ENCODE peak calls at places on chromosome 7, in seven cellular contexts. One of them, this sample, is unnamed.

GRCh38 chr7:26153823-26154783 is 2.1 kb downstream of the NFE2L3 start:
- DNase-seq in AG20443: no peak
- DNase-seq in colonic mucosa: peak; percentile 79
- DNase-seq in IMR-90: peak; percentile 68
- DNase-seq in GDM1: no peak
- DNase-seq in midbrain: no peak
- DNase-seq in nephron progenitor cell: no peak
- DNase-seq in this sample: no peak

GRCh38 chr7:24703296-24703695 is 54.0 kb downstream of the GSDME start:
- DNase-seq in midbrain: no peak
- DNase-seq in nephron progenitor cell: no peak
- DNase-seq in AG20443: no peak
- DNase-seq in colonic mucosa: no peak
- DNase-seq in IMR-90: no peak
- DNase-seq in GDM1: no peak
- DNase-seq in this sample: no peak

GRCh38 chr7:4665661-4666060 is 16.4 kb upstream of the FOXK1 start:
- DNase-seq in AG20443: peak; percentile 66
- DNase-seq in colonic mucosa: no peak
- DNase-seq in nephron progenitor cell: no peak
- DNase-seq in GDM1: no peak
- DNase-seq in midbrain: no peak
- DNase-seq in IMR-90: peak; percentile 99
- DNase-seq in this sample: no peak

GRCh38 chr7:150351587-150352194 is 10.3 kb upstream of the RARRES2 start:
- DNase-seq in nephron progenitor cell: no peak
- DNase-seq in colonic mucosa: no peak
- DNase-seq in midbrain: no peak
- DNase-seq in GDM1: no peak
- DNase-seq in AG20443: peak; percentile 52
- DNase-seq in IMR-90: peak; percentile 25
- DNase-seq in this sample: no peak

GRCh38 chr7:111910656-111911055 is 295.5 kb downstream of the DOCK4 start:
- DNase-seq in IMR-90: no peak
- DNase-seq in midbrain: no peak
- DNase-seq in GDM1: no peak
- DNase-seq in nephron progenitor cell: no peak
- DNase-seq in colonic mucosa: no peak
- DNase-seq in AG20443: no peak
- DNase-seq in this sample: no peak

GRCh38 chr7:50677279-50677996 is 105.3 kb downstream of the GRB10 start:
- DNase-seq in colonic mucosa: no peak
- DNase-seq in IMR-90: no peak
- DNase-seq in AG20443: no peak
- DNase-seq in midbrain: peak; percentile 22
- DNase-seq in GDM1: no peak
- DNase-seq in nephron progenitor cell: no peak
- DNase-seq in this sample: no peak

GRCh38 chr7:832292-832967 is at the start of gene SUN1:
- DNase-seq in AG20443: peak; percentile 60
- DNase-seq in IMR-90: peak; percentile 88
- DNase-seq in GDM1: no peak
- DNase-seq in midbrain: no peak
- DNase-seq in nephron progenitor cell: no peak
- DNase-seq in colonic mucosa: no peak
- DNase-seq in this sample: no peak

GRCh38 chr7:37342665-37343471 is 105.8 kb downstream of the ELMO1 start:
- DNase-seq in IMR-90: no peak
- DNase-seq in nephron progenitor cell: no peak
- DNase-seq in midbrain: no peak
- DNase-seq in AG20443: no peak
- DNase-seq in colonic mucosa: peak; percentile 27
- DNase-seq in GDM1: peak; percentile 81
- DNase-seq in this sample: no peak

GRCh38 chr7:121076350-121077164 is 88.0 kb downstream of the CPED1 start:
- DNase-seq in GDM1: no peak
- DNase-seq in nephron progenitor cell: no peak
- DNase-seq in colonic mucosa: no peak
- DNase-seq in AG20443: peak; percentile 34
- DNase-seq in midbrain: no peak
- DNase-seq in IMR-90: peak; percentile 93
- DNase-seq in this sample: no peak

GRCh38 chr7:24907311-24907886 is 72.6 kb downstream of the OSBPL3 start:
- DNase-seq in AG20443: no peak
- DNase-seq in midbrain: no peak
- DNase-seq in colonic mucosa: no peak
- DNase-seq in nephron progenitor cell: no peak
- DNase-seq in GDM1: no peak
- DNase-seq in IMR-90: peak; percentile 76
- DNase-seq in this sample: no peak

GRCh38 chr7:44272981-44273380 is 52.4 kb downstream of the CAMK2B start:
- DNase-seq in nephron progenitor cell: no peak
- DNase-seq in midbrain: no peak
- DNase-seq in AG20443: no peak
- DNase-seq in colonic mucosa: no peak
- DNase-seq in GDM1: no peak
- DNase-seq in IMR-90: no peak
- DNase-seq in this sample: no peak

GRCh38 chr7:153027904-153028303 is 268.4 kb downstream of the ACTR3B start:
- DNase-seq in nephron progenitor cell: no peak
- DNase-seq in GDM1: no peak
- DNase-seq in AG20443: no peak
- DNase-seq in midbrain: no peak
- DNase-seq in IMR-90: no peak
- DNase-seq in colonic mucosa: no peak
- DNase-seq in this sample: no peak

GRCh38 chr7:159212226-159212625 is 67.6 kb upstream of the VIPR2 start:
- DNase-seq in IMR-90: no peak
- DNase-seq in colonic mucosa: no peak
- DNase-seq in GDM1: no peak
- DNase-seq in midbrain: no peak
- DNase-seq in nephron progenitor cell: no peak
- DNase-seq in AG20443: no peak
- DNase-seq in this sample: no peak

GRCh38 chr7:139523199-139523941 is at the start of gene CLEC2L:
- DNase-seq in AG20443: peak; percentile 57
- DNase-seq in nephron progenitor cell: peak; percentile 72
- DNase-seq in midbrain: no peak
- DNase-seq in GDM1: no peak
- DNase-seq in IMR-90: no peak
- DNase-seq in colonic mucosa: no peak
- DNase-seq in this sample: no peak

GRCh38 chr7:130881091-130881798 is 147.2 kb upstream of the KLF14 start:
- DNase-seq in midbrain: peak; percentile 44
- DNase-seq in AG20443: peak; percentile 1
- DNase-seq in GDM1: no peak
- DNase-seq in IMR-90: peak; percentile 31
- DNase-seq in colonic mucosa: no peak
- DNase-seq in nephron progenitor cell: no peak
- DNase-seq in this sample: no peak

GRCh38 chr7:110007316-110007910 is 1083.5 kb upstream of the LRRN3 start:
- DNase-seq in IMR-90: no peak
- DNase-seq in colonic mucosa: no peak
- DNase-seq in AG20443: no peak
- DNase-seq in nephron progenitor cell: no peak
- DNase-seq in GDM1: no peak
- DNase-seq in midbrain: no peak
- DNase-seq in this sample: no peak

GRCh38 chr7:86130268-86130667 is 513.4 kb upstream of the GRM3 start:
- DNase-seq in AG20443: no peak
- DNase-seq in IMR-90: no peak
- DNase-seq in midbrain: no peak
- DNase-seq in GDM1: no peak
- DNase-seq in nephron progenitor cell: no peak
- DNase-seq in colonic mucosa: no peak
- DNase-seq in this sample: no peak

GRCh38 chr7:76349313-76349885 is 9.4 kb downstream of the YWHAG start:
- DNase-seq in IMR-90: no peak
- DNase-seq in nephron progenitor cell: no peak
- DNase-seq in midbrain: no peak
- DNase-seq in colonic mucosa: no peak
- DNase-seq in AG20443: no peak
- DNase-seq in GDM1: no peak
- DNase-seq in this sample: no peak

GRCh38 chr7:45574521-45575500 is 643 bp downstream of the ADCY1 start:
- DNase-seq in IMR-90: peak; percentile 49
- DNase-seq in nephron progenitor cell: peak; percentile 77
- DNase-seq in GDM1: no peak
- DNase-seq in colonic mucosa: no peak
- DNase-seq in AG20443: peak; percentile 88
- DNase-seq in midbrain: peak; percentile 19
- DNase-seq in this sample: no peak

GRCh38 chr7:27802977-27803376 is 63.0 kb downstream of the TAX1BP1 start:
- DNase-seq in colonic mucosa: no peak
- DNase-seq in nephron progenitor cell: no peak
- DNase-seq in AG20443: no peak
- DNase-seq in midbrain: no peak
- DNase-seq in GDM1: no peak
- DNase-seq in IMR-90: no peak
- DNase-seq in this sample: no peak

GRCh38 chr7:43888983-43889945 is 17.1 kb downstream of the URGCP start:
- DNase-seq in colonic mucosa: no peak
- DNase-seq in nephron progenitor cell: no peak
- DNase-seq in AG20443: peak; percentile 40
- DNase-seq in GDM1: no peak
- DNase-seq in IMR-90: peak; percentile 51
- DNase-seq in midbrain: no peak
- DNase-seq in this sample: no peak